ENCODE peak calls at places on chromosomes 16 and 17, in six cellular contexts. S is EH; Q is T-cell; E is progenitor cell of endocrine pancreas; R is activated T-helper 9 cell treated with anti-CD3 and anti-CD28 coated beads, Interleukin-2, amount 50 U/mL, for 16 hours; M is NCI-H1694 treated with DMSO at 0.1 percent for 48 hours. H is an unnamed sample.

GRCh38 chr16:4217246-4218131 is 24.4 kb downstream of the SRL start:
- DNase-seq in S (peak; percentile 38), Q (no peak), E (no peak), R (no peak), M (no peak), H (no peak)

GRCh38 chr17:65278050-65278819 is 141.1 kb downstream of the RGS9 start:
- DNase-seq in S (peak; percentile 79), Q (peak; percentile 13), E (peak; percentile 41), R (no peak), M (peak; percentile 0), H (no peak)

GRCh38 chr17:58189436-58190146 is 2.9 kb upstream of the EPX start:
- DNase-seq in S (peak; percentile 84), Q (no peak), E (no peak), R (no peak), M (no peak), H (no peak)

GRCh38 chr17:45225964-45226530 is 4.4 kb downstream of the FMNL1 start:
- DNase-seq in S (no peak), Q (peak; percentile 97), E (no peak), R (peak; percentile 93), M (no peak), H (peak; percentile 93)

GRCh38 chr16:926715-927114 is 44.1 kb downstream of the LMF1 start:
- DNase-seq in S (no peak), Q (no peak), E (no peak), R (no peak), M (no peak), H (no peak)

GRCh38 chr17:17042851-17043667 is 802 bp downstream of the MPRIP start:
- DNase-seq in S (peak; percentile 81), Q (no peak), E (no peak), R (peak; percentile 14), M (no peak), H (no peak)

GRCh38 chr16:89246903-89247733 is 29.6 kb downstream of the ZNF778 start:
- DNase-seq in S (peak; percentile 80), Q (peak; percentile 93), E (peak; percentile 92), R (peak; percentile 95), M (peak; percentile 19), H (peak; percentile 84)

GRCh38 chr17:68790481-68790880 is 164.7 kb downstream of the ABCA8 start:
- DNase-seq in S (no peak), Q (no peak), E (no peak), R (no peak), M (no peak), H (no peak)

GRCh38 chr17:9256944-9257629 is 235.8 kb downstream of the NTN1 start:
- DNase-seq in S (peak; percentile 64), Q (no peak), E (no peak), R (no peak), M (no peak), H (no peak)

GRCh38 chr16:53849585-53849984 is 145.6 kb downstream of the FTO start:
- DNase-seq in S (no peak), Q (no peak), E (no peak), R (no peak), M (no peak), H (no peak)

GRCh38 chr16:53821957-53822625 is 118.1 kb downstream of the FTO start:
- DNase-seq in S (peak; percentile 92), Q (no peak), E (no peak), R (no peak), M (no peak), H (no peak)

GRCh38 chr16:29729116-29729521 is 16.7 kb downstream of the C16orf54 start:
- DNase-seq in S (peak; percentile 72), Q (no peak), E (no peak), R (no peak), M (peak; percentile 71), H (no peak)

GRCh38 chr17:3558603-3559269 is 1.1 kb upstream of the TRPV3 start:
- DNase-seq in S (peak; percentile 14), Q (peak; percentile 38), E (no peak), R (peak; percentile 44), M (no peak), H (peak; percentile 76)

GRCh38 chr17:27891841-27892240 is 1.3 kb downstream of the LYRM9 start:
- DNase-seq in S (no peak), Q (no peak), E (no peak), R (no peak), M (no peak), H (no peak)

GRCh38 chr17:30363715-30364202 is 15.0 kb upstream of the CPD start:
- DNase-seq in S (peak; percentile 56), Q (peak; percentile 63), E (no peak), R (peak; percentile 69), M (no peak), H (peak; percentile 65)

GRCh38 chr16:89918453-89919347 is at the start of gene MC1R:
- DNase-seq in S (peak; percentile 57), Q (no peak), E (peak; percentile 51), R (no peak), M (no peak), H (no peak)

GRCh38 chr17:10698116-10698818 is 873 bp downstream of the ADPRM start:
- DNase-seq in S (peak; percentile 44), Q (no peak), E (no peak), R (no peak), M (no peak), H (no peak)

GRCh38 chr17:81398170-81398854 is 3.1 kb downstream of the BAHCC1 start:
- DNase-seq in S (no peak), Q (no peak), E (peak; percentile 40), R (no peak), M (no peak), H (no peak)

GRCh38 chr16:70577256-70577698 is 53.7 kb downstream of the SF3B3 start:
- DNase-seq in S (peak; percentile 81), Q (no peak), E (no peak), R (no peak), M (no peak), H (no peak)

GRCh38 chr17:74761419-74761818 is 13.0 kb downstream of the NHERF1 start:
- DNase-seq in S (no peak), Q (no peak), E (no peak), R (no peak), M (no peak), H (no peak)

GRCh38 chr16:87669672-87670071 is 67.4 kb downstream of the JPH3 start:
- DNase-seq in S (no peak), Q (no peak), E (no peak), R (no peak), M (no peak), H (no peak)

GRCh38 chr17:82330322-82331239 is 3.0 kb downstream of the SECTM1 start:
- DNase-seq in S (peak; percentile 58), Q (no peak), E (no peak), R (no peak), M (peak; percentile 81), H (no peak)

GRCh38 chr17:17868637-17869522 is 32.1 kb upstream of the SREBF1 start:
- DNase-seq in S (no peak), Q (no peak), E (no peak), R (no peak), M (no peak), H (no peak)

GRCh38 chr17:1197781-1198490 is 18.2 kb upstream of the ABR start:
- DNase-seq in S (peak; percentile 46), Q (peak; percentile 72), E (no peak), R (no peak), M (no peak), H (peak; percentile 82)